ENCODE peak calls at places on chromosomes 13 and 19, in four cellular contexts. Y, A, C and J are unnamed samples. For H3K4me1, the result is how much of the 10 kb centered on the place peaks cover.

GRCh38 chr13:78426183-78426582 is 177.2 kb downstream of the POU4F1 start:
- DNase-seq in Y (no peak), A (no peak), C (no peak), J (no peak)

GRCh38 chr13:42804244-42804868 is 23.0 kb downstream of the FAM216B start:
- DNase-seq in Y (no peak), A (peak), C (no peak), J (no peak)

GRCh38 chr13:22086593-22086992 is 415.7 kb downstream of the FGF9 start:
- DNase-seq in Y (no peak), A (peak), C (no peak), J (no peak)

GRCh38 chr13:90448466-90449037 is 898.9 kb upstream of the MIR17HG start:
- DNase-seq in Y (no peak), A (peak), C (no peak), J (no peak)

GRCh38 chr19:30073152-30074000 is 131.3 kb downstream of the URI1 start:
- DNase-seq in Y (no peak), A (no peak), C (peak), J (peak)

GRCh38 chr13:24627090-24627714 is 53.0 kb upstream of the ATP12A start:
- DNase-seq in Y (peak), A (peak), C (no peak), J (no peak)

GRCh38 chr13:63288576-63288975 is 1872.9 kb upstream of the PCDH20 start:
- DNase-seq in Y (no peak), A (no peak), C (no peak), J (no peak)

GRCh38 chr13:95237310-95237870 is 63.9 kb downstream of the ABCC4 start:
- DNase-seq in Y (no peak), A (no peak), C (peak), J (no peak)

GRCh38 chr13:100394005-100394695 is 194.4 kb downstream of the GGACT start:
- DNase-seq in Y (no peak), A (peak), C (no peak), J (no peak)

GRCh38 chr13:45306966-45307365 is 34.0 kb downstream of the TPT1 start:
- DNase-seq in Y (no peak), A (no peak), C (no peak), J (no peak)

GRCh38 chr13:19586904-19587634 is 25.7 kb upstream of the TPTE2 start:
- DNase-seq in Y (peak), A (peak), C (peak), J (no peak)

GRCh38 chr19:8487137-8487851 is 15.1 kb downstream of the PRAM1 start:
- DNase-seq in Y (peak), A (no peak), C (peak), J (no peak)

GRCh38 chr19:3249408-3249807 is 24.9 kb downstream of the CELF5 start:
- DNase-seq in Y (peak), A (no peak), C (no peak), J (no peak)

GRCh38 chr19:45139286-45140143 is 21.3 kb downstream of the NKPD1 start:
- DNase-seq in Y (no peak), A (no peak), C (no peak), J (no peak)
- H3K4me1 ChIP-seq in Y (under half), A (under half), C (under half), J (under half)

DNA sequence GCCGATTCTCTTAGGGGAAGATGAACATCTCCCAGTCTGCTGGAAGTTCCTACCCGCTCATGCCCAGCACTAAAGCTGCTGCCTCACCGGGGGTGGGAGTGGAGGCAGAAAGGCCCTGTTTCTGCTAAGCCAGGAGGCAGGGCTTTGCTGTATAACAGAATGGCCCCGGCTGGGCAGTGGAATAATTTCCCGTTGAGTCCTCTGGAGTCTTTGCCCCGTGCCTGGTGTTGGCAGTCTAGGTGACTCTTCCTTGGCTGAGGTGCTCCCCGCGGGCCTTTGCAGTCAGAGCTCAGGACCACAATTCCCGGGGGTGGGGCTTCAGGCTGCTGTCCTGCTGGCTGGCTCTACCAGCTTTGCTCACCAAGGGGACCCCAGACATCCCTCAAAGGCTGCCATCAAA is 209.7 kb downstream of the TEX29 start:
- DNase-seq in Y (no peak), A (no peak), C (no peak), J (no peak)
- TF ChIP-seq CTCF in Y (no peak), A (no peak), C (no peak), J (no peak)

GRCh38 chr19:55912916-55913315 is 19.2 kb downstream of the NLRP13 start:
- DNase-seq in Y (no peak), A (no peak), C (no peak), J (no peak)
- H3K4me1 ChIP-seq in Y (under half), A (under half), C (under half), J (under half)

DNA sequence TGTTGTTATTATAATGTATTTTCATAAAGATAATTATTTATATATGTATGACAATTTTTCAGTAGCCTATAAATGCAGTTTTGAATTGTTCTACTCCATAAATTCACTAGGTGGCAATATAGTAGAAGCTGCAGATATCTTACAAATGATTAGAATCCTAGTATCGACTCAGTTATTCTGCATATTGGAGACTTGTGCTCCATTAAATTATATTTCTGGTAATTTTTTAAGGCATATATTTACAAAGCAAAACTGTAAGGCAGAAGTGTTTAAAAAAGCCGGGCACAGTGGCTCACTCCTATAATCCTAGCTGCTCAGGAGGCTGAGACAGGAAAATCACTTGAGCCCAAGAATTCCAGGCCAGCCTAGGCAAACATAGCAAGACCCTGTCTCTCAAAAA is 58.7 kb downstream of the DPY19L3 start:
- DNase-seq in Y (no peak), A (peak), C (no peak), J (no peak)
- TF ChIP-seq CTCF in Y (peak), A (peak), C (peak), J (peak)

GRCh38 chr19:907183-907853 is 5.7 kb downstream of the R3HDM4 start:
- DNase-seq in Y (no peak), A (no peak), C (no peak), J (no peak)
- H3K4me1 ChIP-seq in Y (under half), A (under half), C (under half), J (under half)

DNA sequence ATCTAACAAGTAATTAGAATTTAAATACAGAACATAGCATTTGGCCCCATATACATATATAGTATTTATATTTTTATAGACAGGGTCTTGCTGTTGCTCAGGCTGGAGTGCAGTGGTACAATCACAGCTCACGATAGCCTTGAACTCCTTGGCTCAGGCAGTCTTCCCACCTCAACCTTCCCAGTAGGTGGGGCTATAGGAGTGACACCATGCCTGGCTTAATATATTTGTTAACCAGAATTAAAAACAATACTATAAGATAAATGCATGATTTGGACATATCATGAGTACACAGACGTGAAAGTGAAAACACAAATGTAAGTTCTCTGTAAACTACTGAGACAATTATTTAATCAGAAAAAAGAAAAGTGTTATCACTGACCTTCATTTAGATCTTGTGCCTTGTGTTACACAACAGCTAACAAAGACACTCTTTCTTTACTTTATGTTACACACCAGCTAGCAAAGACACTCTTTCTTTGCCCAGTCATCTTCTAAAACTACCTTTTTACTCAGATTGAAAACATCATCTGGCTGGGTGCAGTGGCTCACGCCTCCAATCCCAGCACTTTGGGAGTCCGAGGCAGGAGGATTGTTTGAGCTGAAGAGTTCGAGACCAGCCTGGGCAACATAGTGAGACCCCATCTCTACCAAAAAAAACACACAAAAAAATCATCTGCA is 22.6 kb downstream of the CARS2 start:
- DNase-seq in Y (peak), A (peak), C (no peak), J (no peak)
- TF ChIP-seq CTCF in Y (no peak), A (peak), C (peak), J (peak)

DNA sequence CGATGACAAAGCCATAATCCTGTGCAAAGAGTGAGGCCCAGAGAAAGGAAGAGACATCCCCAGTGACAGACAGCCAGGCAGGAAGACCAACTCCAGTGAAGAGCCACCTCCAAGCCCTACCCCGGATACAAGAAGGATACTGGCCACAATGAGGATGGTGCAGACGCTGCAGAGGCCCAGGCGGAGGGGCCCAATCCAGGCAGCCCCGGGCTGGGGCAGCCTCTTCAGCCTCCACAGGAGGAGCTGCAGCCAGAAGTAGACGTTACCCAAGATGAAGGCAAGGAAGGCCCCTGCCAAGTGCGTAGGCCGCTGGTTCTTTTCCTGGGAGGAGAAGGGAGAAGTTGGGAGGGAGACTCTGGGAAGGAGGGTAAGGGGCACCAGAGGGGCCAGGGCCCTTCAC is 8.5 kb downstream of the TMEM150B start:
- DNase-seq in Y (no peak), A (no peak), C (no peak), J (no peak)
- H3K4me1 ChIP-seq in Y (under half), A (under half), C (under half), J (under half)